ENCODE peak calls at places on chromosomes 16 and 17, in eight cellular contexts. B is tibial nerve; N is NCI-H2081; L is stimulated activated CD4-positive, alpha-beta T cell treated with anti-CD3 and anti-CD28 coated beads, Interleukin-2, amount 100 ng/mL, for 24 hours; I is neural progenitor cell; D is T47D; F is T-cell; Q is HCT116. T is an unnamed sample.

GRCh38 chr17:73267648-73268537 is 6.2 kb upstream of the CPSF4L start:
- DNase-seq in B (no peak), N (no peak), L (no peak), I (no peak), D (no peak), F (no peak), Q (no peak), T (no peak)

GRCh38 chr17:73924488-73925186 is 278.8 kb upstream of the RPL38 start:
- DNase-seq in B (no peak), N (no peak), L (no peak), I (peak), D (no peak), F (no peak), Q (no peak), T (no peak)

GRCh38 chr17:21280081-21280518 is 4.4 kb upstream of the MAP2K3 start:
- DNase-seq in B (peak), N (peak), L (peak), I (peak), D (peak), F (peak), Q (peak), T (peak)

GRCh38 chr16:22353188-22353919 is 21.1 kb downstream of the CDR2 start:
- DNase-seq in B (no peak), N (no peak), L (no peak), I (no peak), D (no peak), F (no peak), Q (peak), T (no peak)

GRCh38 chr17:50356892-50357510 is 11.1 kb downstream of the XYLT2 start:
- DNase-seq in B (no peak), N (no peak), L (no peak), I (no peak), D (no peak), F (no peak), Q (no peak), T (no peak)

GRCh38 chr17:57580055-57580739 is 164.9 kb downstream of the CCDC182 start:
- DNase-seq in B (no peak), N (no peak), L (no peak), I (peak), D (no peak), F (no peak), Q (no peak), T (no peak)

GRCh38 chr17:3879181-3879580 is 13.7 kb downstream of the CAMKK1 start:
- DNase-seq in B (no peak), N (no peak), L (no peak), I (peak), D (no peak), F (no peak), Q (no peak), T (no peak)

GRCh38 chr17:50765454-50766221 is 1.7 kb downstream of the ANKRD40CL start:
- DNase-seq in B (no peak), N (no peak), L (no peak), I (no peak), D (no peak), F (no peak), Q (no peak), T (no peak)

GRCh38 chr17:57879437-57880085 is 29.7 kb upstream of the MRPS23 start:
- DNase-seq in B (no peak), N (no peak), L (peak), I (peak), D (no peak), F (no peak), Q (no peak), T (no peak)

GRCh38 chr16:19808061-19808621 is 76.5 kb downstream of the GPRC5B start:
- DNase-seq in B (no peak), N (no peak), L (no peak), I (peak), D (no peak), F (no peak), Q (no peak), T (peak)

GRCh38 chr17:83012873-83013778 is 66.3 kb upstream of the METRNL start:
- DNase-seq in B (no peak), N (no peak), L (no peak), I (no peak), D (no peak), F (no peak), Q (no peak), T (no peak)

GRCh38 chr17:58960068-58960467 is 146.6 kb downstream of the TRIM37 start:
- DNase-seq in B (no peak), N (no peak), L (no peak), I (no peak), D (peak), F (no peak), Q (peak), T (peak)

GRCh38 chr16:35798885-35799426 is 2339.5 kb downstream of the TP53TG3F start:
- DNase-seq in B (no peak), N (peak), L (no peak), I (no peak), D (no peak), F (no peak), Q (no peak), T (no peak)

GRCh38 chr17:45408611-45409421 is 23.9 kb downstream of the ARHGAP27 start:
- DNase-seq in B (no peak), N (no peak), L (no peak), I (no peak), D (no peak), F (no peak), Q (no peak), T (no peak)

GRCh38 chr16:67723151-67723915 is 4.2 kb upstream of the GFOD2 start:
- DNase-seq in B (no peak), N (no peak), L (no peak), I (no peak), D (no peak), F (no peak), Q (no peak), T (no peak)

GRCh38 chr17:2233441-2233947 is 70.1 kb downstream of the SMG6 start:
- DNase-seq in B (no peak), N (no peak), L (no peak), I (no peak), D (no peak), F (no peak), Q (no peak), T (no peak)

GRCh38 chr17:1078831-1079561 is 82.1 kb downstream of the TIMM22 start:
- DNase-seq in B (no peak), N (peak), L (no peak), I (peak), D (no peak), F (no peak), Q (no peak), T (no peak)

GRCh38 chr16:67801889-67802288 is 4.5 kb downstream of the RANBP10 start:
- DNase-seq in B (no peak), N (no peak), L (peak), I (no peak), D (no peak), F (peak), Q (no peak), T (no peak)

GRCh38 chr17:74149597-74150427 is 53.7 kb upstream of the RPL38 start:
- DNase-seq in B (no peak), N (no peak), L (no peak), I (no peak), D (no peak), F (no peak), Q (no peak), T (no peak)

GRCh38 chr16:31351246-31351936 is 3.6 kb upstream of the ITGAX start:
- DNase-seq in B (no peak), N (no peak), L (no peak), I (no peak), D (no peak), F (no peak), Q (no peak), T (no peak)

GRCh38 chr17:18182978-18183333 is 672 bp upstream of the ALKBH5 start:
- DNase-seq in B (peak), N (peak), L (peak), I (no peak), D (peak), F (peak), Q (no peak), T (peak)

GRCh38 chr17:27807567-27808470 is 7.5 kb upstream of the NOS2 start:
- DNase-seq in B (no peak), N (no peak), L (peak), I (no peak), D (no peak), F (peak), Q (no peak), T (peak)

GRCh38 chr16:81600275-81600674 is 155.7 kb downstream of the CMIP start:
- DNase-seq in B (no peak), N (no peak), L (no peak), I (peak), D (no peak), F (no peak), Q (no peak), T (no peak)

GRCh38 chr17:34318474-34318873 is 761 bp upstream of the CCL8 start:
- DNase-seq in B (no peak), N (no peak), L (peak), I (peak), D (no peak), F (no peak), Q (peak), T (no peak)

GRCh38 chr16:87460936-87461335 is 31.9 kb downstream of the ZCCHC14 start:
- DNase-seq in B (no peak), N (no peak), L (no peak), I (no peak), D (no peak), F (no peak), Q (no peak), T (no peak)

GRCh38 chr17:56819431-56820145 is 14.1 kb downstream of the C17orf67 start:
- DNase-seq in B (peak), N (peak), L (peak), I (peak), D (peak), F (peak), Q (peak), T (peak)

GRCh38 chr17:4229627-4230026 is 34.2 kb downstream of the ANKFY1 start:
- DNase-seq in B (peak), N (no peak), L (no peak), I (no peak), D (no peak), F (no peak), Q (no peak), T (no peak)

GRCh38 chr16:27374794-27375499 is 27.0 kb upstream of the IL21R start:
- DNase-seq in B (peak), N (no peak), L (peak), I (peak), D (no peak), F (no peak), Q (peak), T (peak)

T was measured in testis.